ENCODE peak calls at places on chromosomes 12 and 14, in seven cellular contexts. T, V, Q, H, R, Y and A are unnamed samples.

GRCh38 chr14:101960225-101960624 is 4.1 kb upstream of the DYNC1H1 start:
- DNase-seq in H (peak; percentile 44), T (no peak), Q (no peak), Y (no peak), R (peak; percentile 32), V (peak; percentile 32), A (no peak)

GRCh38 chr12:29103539-29103974 is 45.5 kb upstream of the FAR2 start:
- DNase-seq in V (no peak), H (no peak), Y (no peak), Q (no peak), T (no peak), R (no peak), A (no peak)

GRCh38 chr14:31927348-31927826 is 149.7 kb upstream of the ARHGAP5 start:
- DNase-seq in H (no peak), R (peak; percentile 67), T (peak; percentile 95), Q (no peak), V (peak; percentile 96), Y (peak; percentile 44), A (no peak)

GRCh38 chr14:99247772-99248171 is 24.2 kb downstream of the BCL11B start:
- DNase-seq in R (no peak), Q (no peak), H (no peak), T (no peak), V (no peak), Y (no peak), A (no peak)

GRCh38 chr12:108582981-108583770 is 14.7 kb downstream of the TMEM119 start:
- DNase-seq in V (no peak), H (no peak), T (no peak), Q (no peak), Y (no peak), R (no peak), A (no peak)

GRCh38 chr12:6553051-6553868 is 2.6 kb downstream of the IFFO1 start:
- DNase-seq in R (peak; percentile 84), T (peak; percentile 67), Y (peak; percentile 77), H (no peak), Q (peak; percentile 49), V (peak; percentile 94), A (peak; percentile 70)

GRCh38 chr14:64645220-64645891 is 58.9 kb upstream of the PLEKHG3 start:
- DNase-seq in R (peak; percentile 95), V (peak; percentile 99), Q (no peak), T (peak; percentile 98), H (peak; percentile 44), Y (peak; percentile 34), A (peak; percentile 75)

GRCh38 chr12:129332286-129332685 is 479.0 kb downstream of the GLT1D1 start:
- DNase-seq in Q (no peak), T (no peak), Y (no peak), V (no peak), H (no peak), R (no peak), A (no peak)

GRCh38 chr14:21039585-21040369 is 2.4 kb upstream of the RNASE7 start:
- DNase-seq in R (peak; percentile 85), H (peak; percentile 33), Q (no peak), T (peak; percentile 61), Y (peak; percentile 61), V (peak; percentile 73), A (peak; percentile 72)

GRCh38 chr12:10151621-10152020 is 20.3 kb downstream of the OLR1 start:
- DNase-seq in T (no peak), V (no peak), H (no peak), R (no peak), Y (no peak), Q (no peak), A (no peak)

GRCh38 chr14:84535491-84535890 is 994.5 kb upstream of the FLRT2 start:
- DNase-seq in V (no peak), H (no peak), Y (no peak), R (no peak), Q (no peak), T (no peak), A (no peak)

DNA sequence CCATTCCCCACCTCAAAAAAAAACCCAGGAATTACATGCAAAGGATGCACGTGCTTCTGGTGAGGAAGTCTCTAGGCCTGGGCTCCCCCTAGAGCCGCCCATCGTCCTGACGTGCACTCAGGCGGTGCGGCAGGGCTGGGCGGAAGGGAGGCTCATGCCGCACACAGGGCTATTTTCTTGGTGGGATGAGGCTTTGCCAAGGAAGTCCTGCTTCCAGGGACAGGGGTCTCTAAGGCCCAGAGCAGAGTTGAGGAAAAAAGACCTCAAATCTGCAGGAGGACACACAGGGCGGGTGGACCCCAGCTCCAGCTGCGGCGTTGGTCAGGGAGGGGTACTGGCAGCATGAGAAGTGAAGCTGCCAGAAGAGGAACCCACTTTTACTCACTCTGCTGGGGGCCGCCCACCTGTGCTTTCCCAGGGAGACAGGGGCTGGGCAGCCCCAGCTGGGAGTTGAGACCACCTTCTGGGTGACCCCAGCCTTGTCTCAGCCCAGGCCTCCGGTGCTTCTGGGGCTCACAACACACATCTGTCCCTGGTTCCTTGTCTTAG is 4.2 kb downstream of the RHOF start:
- DNase-seq in R (no peak), Y (no peak), H (no peak), T (no peak), Q (no peak), V (no peak), A (no peak)
- TF ChIP-seq CTCF in R (no peak), Y (no peak), H (no peak), T (no peak), Q (no peak), V (no peak), A (no peak)

GRCh38 chr12:99619389-99620158 is 28.0 kb upstream of the GARIN6 start:
- DNase-seq in Y (no peak), H (peak; percentile 49), Q (no peak), T (peak; percentile 40), R (peak; percentile 31), V (peak; percentile 42), A (no peak)
- TF ChIP-seq CTCF in Y (no peak), H (peak; percentile 72), Q (no peak), T (no peak), R (peak; percentile 60), V (peak; percentile 62), A (no peak)

DNA sequence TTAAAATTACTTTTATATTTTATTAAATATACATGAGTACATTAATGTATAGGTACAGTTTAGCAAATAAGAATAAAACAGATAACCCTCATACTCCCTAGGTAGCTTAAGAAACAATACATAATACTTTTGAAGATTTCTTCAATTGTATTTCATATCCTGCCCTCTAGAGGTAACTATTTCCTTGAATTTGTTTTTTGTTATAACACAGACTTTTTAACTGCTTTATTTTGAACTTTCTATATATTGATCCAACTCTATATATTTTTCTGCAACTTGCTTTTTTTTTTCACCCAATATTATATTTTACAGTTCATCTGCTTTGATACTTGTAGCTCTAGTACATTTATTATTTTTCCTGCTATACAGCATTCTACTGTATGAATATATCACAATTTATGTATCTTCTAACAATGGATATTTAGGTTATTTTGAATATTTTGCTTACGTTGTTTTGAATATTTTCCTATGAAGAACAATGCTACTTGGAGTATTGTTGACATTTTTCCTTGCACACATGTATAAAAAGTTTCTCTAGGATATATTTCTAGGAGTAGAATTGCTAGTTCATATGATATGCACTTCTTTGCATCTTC is 72.8 kb upstream of the ABCD2 start:
- DNase-seq in T (no peak), V (peak; percentile 31), H (no peak), Q (no peak), Y (no peak), R (peak; percentile 24), A (no peak)
- TF ChIP-seq CTCF in T (no peak), V (peak; percentile 31), H (no peak), Q (peak; percentile 41), Y (peak; percentile 47), R (peak; percentile 16), A (no peak)

DNA sequence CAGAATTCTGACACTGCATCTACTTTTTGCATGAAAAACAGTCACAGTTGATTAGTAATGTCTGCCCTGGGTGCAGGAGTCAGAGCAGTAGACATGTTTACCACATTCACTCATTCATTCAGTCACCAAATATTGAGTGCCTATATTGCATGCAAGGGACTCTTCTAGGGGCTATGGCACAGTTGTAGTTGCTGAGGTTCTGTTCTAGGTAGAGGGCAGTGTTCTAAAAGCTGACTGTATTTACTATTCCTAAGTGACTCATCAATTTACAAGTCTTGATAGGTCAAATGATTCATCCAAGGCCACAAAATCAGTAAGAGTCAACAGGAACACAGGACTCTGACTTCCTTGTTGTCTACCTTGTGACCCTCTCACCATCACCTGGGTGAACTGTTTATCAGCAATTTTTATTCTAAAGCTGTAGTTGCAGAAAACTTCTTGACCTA is 223.0 kb downstream of the KTN1 start:
- DNase-seq in Y (no peak), Q (no peak), T (peak; percentile 41), V (peak; percentile 72), R (no peak), H (no peak), A (no peak)
- TF ChIP-seq CTCF in Y (no peak), Q (no peak), T (no peak), V (peak; percentile 32), R (peak; percentile 26), H (no peak), A (no peak)

DNA sequence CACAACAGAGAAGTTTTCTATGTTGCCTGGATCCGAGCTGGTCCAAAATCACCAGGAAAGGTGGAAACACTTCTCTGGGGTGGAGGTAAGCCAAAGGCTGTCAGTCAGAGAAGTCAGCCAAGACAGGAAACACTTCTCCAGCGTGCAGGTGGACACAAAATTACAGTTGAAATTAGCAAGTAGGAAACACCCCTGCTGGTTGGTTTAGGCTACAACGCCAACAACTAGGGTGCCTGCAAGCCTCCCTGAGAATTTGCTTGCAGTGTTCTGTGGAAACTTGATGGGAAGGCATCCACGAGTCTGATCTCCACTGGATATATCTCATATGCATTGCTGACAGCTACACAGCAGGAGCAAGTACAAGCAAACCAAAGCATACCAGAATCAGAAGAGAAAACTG is 600.5 kb downstream of the RERGL start:
- DNase-seq in T (no peak), R (no peak), Q (no peak), Y (no peak), H (peak; percentile 31), V (no peak), A (no peak)
- TF ChIP-seq CTCF in T (no peak), R (no peak), Q (no peak), Y (no peak), H (peak; percentile 26), V (no peak), A (no peak)

GRCh38 chr14:87334997-87335675 is 657.8 kb downstream of the GALC start:
- DNase-seq in V (peak; percentile 49), Y (no peak), H (no peak), R (no peak), Q (no peak), T (no peak), A (no peak)
- TF ChIP-seq CTCF in V (peak; percentile 14), Y (no peak), H (no peak), R (no peak), Q (no peak), T (no peak), A (no peak)